ENCODE peak calls at places on chromosomes 5 and 9, in six cellular contexts. One of them, this sample, is unnamed.

GRCh38 chr9:13078164-13078563 is 201.3 kb downstream of the MPDZ start:
- DNase-seq in hepatocyte: no peak
- DNase-seq in T-cell: no peak
- DNase-seq in T-helper 1 cell: no peak
- DNase-seq in HFF-Myc: no peak
- DNase-seq in NCI-H774: no peak
- DNase-seq in this sample: peak; percentile 8

GRCh38 chr9:133506653-133507038 is 18.1 kb downstream of the MYMK start:
- DNase-seq in hepatocyte: no peak
- DNase-seq in T-cell: no peak
- DNase-seq in T-helper 1 cell: no peak
- DNase-seq in HFF-Myc: peak; percentile 37
- DNase-seq in NCI-H774: no peak
- DNase-seq in this sample: peak; percentile 87

GRCh38 chr9:91307279-91307678 is 54.4 kb downstream of the AUH start:
- DNase-seq in hepatocyte: no peak
- DNase-seq in T-cell: no peak
- DNase-seq in T-helper 1 cell: no peak
- DNase-seq in HFF-Myc: no peak
- DNase-seq in NCI-H774: no peak
- DNase-seq in this sample: no peak

GRCh38 chr9:90838098-90838497 is 36.5 kb downstream of the SYK start:
- DNase-seq in hepatocyte: no peak
- DNase-seq in T-cell: no peak
- DNase-seq in T-helper 1 cell: no peak
- DNase-seq in HFF-Myc: no peak
- DNase-seq in NCI-H774: no peak
- DNase-seq in this sample: no peak

GRCh38 chr9:131707677-131708612 is 31.9 kb downstream of the RAPGEF1 start:
- DNase-seq in hepatocyte: no peak
- DNase-seq in T-cell: no peak
- DNase-seq in T-helper 1 cell: no peak
- DNase-seq in HFF-Myc: no peak
- DNase-seq in NCI-H774: peak; percentile 31
- DNase-seq in this sample: peak; percentile 78

GRCh38 chr5:155455791-155456514 is 442.4 kb downstream of the KIF4B start:
- DNase-seq in hepatocyte: peak; percentile 10
- DNase-seq in T-cell: no peak
- DNase-seq in T-helper 1 cell: no peak
- DNase-seq in HFF-Myc: no peak
- DNase-seq in NCI-H774: no peak
- DNase-seq in this sample: no peak

GRCh38 chr5:106757672-106758071 is 913.1 kb downstream of the EFNA5 start:
- DNase-seq in hepatocyte: no peak
- DNase-seq in T-cell: no peak
- DNase-seq in T-helper 1 cell: no peak
- DNase-seq in HFF-Myc: no peak
- DNase-seq in NCI-H774: no peak
- DNase-seq in this sample: no peak

GRCh38 chr9:133707065-133707760 is 30.9 kb downstream of the SARDH start:
- DNase-seq in hepatocyte: no peak
- DNase-seq in T-cell: no peak
- DNase-seq in T-helper 1 cell: no peak
- DNase-seq in HFF-Myc: no peak
- DNase-seq in NCI-H774: no peak
- DNase-seq in this sample: peak; percentile 33

GRCh38 chr5:116363780-116364179 is 210.8 kb downstream of the SEMA6A start:
- DNase-seq in hepatocyte: no peak
- DNase-seq in T-cell: no peak
- DNase-seq in T-helper 1 cell: no peak
- DNase-seq in HFF-Myc: no peak
- DNase-seq in NCI-H774: no peak
- DNase-seq in this sample: no peak

GRCh38 chr5:134438641-134439621 is 27.2 kb upstream of the CDKN2AIPNL start:
- DNase-seq in hepatocyte: peak; percentile 79
- DNase-seq in T-cell: no peak
- DNase-seq in T-helper 1 cell: no peak
- DNase-seq in HFF-Myc: peak; percentile 63
- DNase-seq in NCI-H774: peak; percentile 13
- DNase-seq in this sample: peak; percentile 99

GRCh38 chr9:117644607-117645244 is 59.5 kb upstream of the TLR4 start:
- DNase-seq in hepatocyte: peak; percentile 74
- DNase-seq in T-cell: peak; percentile 4
- DNase-seq in T-helper 1 cell: peak; percentile 25
- DNase-seq in HFF-Myc: peak; percentile 37
- DNase-seq in NCI-H774: peak; percentile 88
- DNase-seq in this sample: peak; percentile 64

GRCh38 chr5:55481293-55481900 is 53.4 kb downstream of the PLPP1 start:
- DNase-seq in hepatocyte: no peak
- DNase-seq in T-cell: no peak
- DNase-seq in T-helper 1 cell: no peak
- DNase-seq in HFF-Myc: no peak
- DNase-seq in NCI-H774: no peak
- DNase-seq in this sample: peak; percentile 63

GRCh38 chr5:22835630-22836029 is 17.5 kb downstream of the CDH12 start:
- DNase-seq in hepatocyte: no peak
- DNase-seq in T-cell: no peak
- DNase-seq in T-helper 1 cell: no peak
- DNase-seq in HFF-Myc: no peak
- DNase-seq in NCI-H774: peak; percentile 84
- DNase-seq in this sample: no peak

GRCh38 chr9:109120204-109120789 is 550 bp upstream of the TMEM245 start:
- DNase-seq in hepatocyte: no peak
- DNase-seq in T-cell: no peak
- DNase-seq in T-helper 1 cell: no peak
- DNase-seq in HFF-Myc: no peak
- DNase-seq in NCI-H774: no peak
- DNase-seq in this sample: no peak

GRCh38 chr5:149264432-149265069 is 7.1 kb upstream of the AFAP1L1 start:
- DNase-seq in hepatocyte: peak; percentile 77
- DNase-seq in T-cell: peak; percentile 57
- DNase-seq in T-helper 1 cell: peak; percentile 44
- DNase-seq in HFF-Myc: no peak
- DNase-seq in NCI-H774: peak; percentile 51
- DNase-seq in this sample: no peak

GRCh38 chr9:77830618-77831285 is 182.6 kb upstream of the GNA14 start:
- DNase-seq in hepatocyte: no peak
- DNase-seq in T-cell: no peak
- DNase-seq in T-helper 1 cell: no peak
- DNase-seq in HFF-Myc: no peak
- DNase-seq in NCI-H774: no peak
- DNase-seq in this sample: peak; percentile 72

GRCh38 chr9:112945620-112946208 is 55.0 kb upstream of the SLC46A2 start:
- DNase-seq in hepatocyte: no peak
- DNase-seq in T-cell: no peak
- DNase-seq in T-helper 1 cell: no peak
- DNase-seq in HFF-Myc: no peak
- DNase-seq in NCI-H774: no peak
- DNase-seq in this sample: no peak